ENCODE peak calls at places on chromosome 20, in nine cellular contexts. Q is Peyer's patch, D is breast epithelium, L is lower leg skin, Z is esophagus squamous epithelium, A is adrenal gland, O is uterus, T is H1, K is endothelial cell of umbilical vein. V is an unnamed sample.
A peak's percentile ranks its signal among the peaks of the same experiment; 100 is the strongest.

GRCh38 chr20:17442588-17442987 is 88.6 kb downstream of the BFSP1 start:
- DNase-seq in A (no peak), K (no peak), D (no peak), Z (no peak), T (no peak), Q (no peak), O (no peak), L (no peak), V (no peak)

GRCh38 chr20:38270869-38271608 is 10.5 kb upstream of the KIAA1755 start:
- DNase-seq in T (no peak), Q (no peak), A (peak; percentile 36), O (peak; percentile 67), D (no peak), L (no peak), Z (no peak), K (peak; percentile 94), V (no peak)

GRCh38 chr20:7217606-7218005 is 450.1 kb downstream of the BMP2 start:
- DNase-seq in D (no peak), T (no peak), Q (no peak), O (no peak), A (no peak), L (no peak), Z (no peak), K (no peak), V (no peak)

GRCh38 chr20:10705801-10706459 is 32.1 kb upstream of the JAG1 start:
- DNase-seq in Z (peak; percentile 4), Q (no peak), L (no peak), K (no peak), A (no peak), O (no peak), D (no peak), T (no peak), V (no peak)

GRCh38 chr20:25356294-25356933 is 34.2 kb downstream of the ABHD12 start:
- DNase-seq in D (no peak), Q (no peak), L (no peak), A (no peak), O (no peak), T (peak; percentile 58), Z (no peak), K (no peak), V (no peak)

GRCh38 chr20:24442909-24443308 is 26.5 kb upstream of the SYNDIG1 start:
- DNase-seq in A (no peak), O (no peak), D (no peak), L (no peak), K (no peak), Q (no peak), Z (no peak), T (no peak), V (no peak)

GRCh38 chr20:55099251-55099650 is 623.9 kb downstream of the DOK5 start:
- DNase-seq in D (no peak), T (no peak), Z (no peak), K (no peak), O (no peak), L (no peak), A (no peak), Q (no peak), V (no peak)

GRCh38 chr20:48171626-48172025 is 386.3 kb upstream of the SULF2 start:
- DNase-seq in D (no peak), L (no peak), Q (no peak), A (no peak), O (no peak), T (no peak), K (no peak), Z (no peak), V (no peak)

GRCh38 chr20:36607586-36608387 is 2.2 kb downstream of the RAB5IF start:
- DNase-seq in T (no peak), D (no peak), K (no peak), Z (no peak), A (no peak), L (no peak), Q (no peak), O (no peak), V (peak; percentile 62)

GRCh38 chr20:36606171-36607116 is 865 bp downstream of the RAB5IF start:
- DNase-seq in T (no peak), O (no peak), L (no peak), Z (no peak), Q (no peak), K (peak; percentile 23), D (no peak), A (peak; percentile 40), V (peak; percentile 56)

GRCh38 chr20:36601546-36601945 is 4.0 kb upstream of the RAB5IF start:
- DNase-seq in O (no peak), Q (no peak), D (no peak), L (no peak), A (no peak), T (no peak), K (no peak), Z (no peak), V (no peak)

GRCh38 chr20:36604952-36605308 is 649 bp upstream of the RAB5IF start:
- DNase-seq in Q (peak; percentile 83), A (peak; percentile 55), T (no peak), D (no peak), L (peak; percentile 41), K (no peak), Z (no peak), O (peak; percentile 37), V (peak; percentile 61)

DNA sequence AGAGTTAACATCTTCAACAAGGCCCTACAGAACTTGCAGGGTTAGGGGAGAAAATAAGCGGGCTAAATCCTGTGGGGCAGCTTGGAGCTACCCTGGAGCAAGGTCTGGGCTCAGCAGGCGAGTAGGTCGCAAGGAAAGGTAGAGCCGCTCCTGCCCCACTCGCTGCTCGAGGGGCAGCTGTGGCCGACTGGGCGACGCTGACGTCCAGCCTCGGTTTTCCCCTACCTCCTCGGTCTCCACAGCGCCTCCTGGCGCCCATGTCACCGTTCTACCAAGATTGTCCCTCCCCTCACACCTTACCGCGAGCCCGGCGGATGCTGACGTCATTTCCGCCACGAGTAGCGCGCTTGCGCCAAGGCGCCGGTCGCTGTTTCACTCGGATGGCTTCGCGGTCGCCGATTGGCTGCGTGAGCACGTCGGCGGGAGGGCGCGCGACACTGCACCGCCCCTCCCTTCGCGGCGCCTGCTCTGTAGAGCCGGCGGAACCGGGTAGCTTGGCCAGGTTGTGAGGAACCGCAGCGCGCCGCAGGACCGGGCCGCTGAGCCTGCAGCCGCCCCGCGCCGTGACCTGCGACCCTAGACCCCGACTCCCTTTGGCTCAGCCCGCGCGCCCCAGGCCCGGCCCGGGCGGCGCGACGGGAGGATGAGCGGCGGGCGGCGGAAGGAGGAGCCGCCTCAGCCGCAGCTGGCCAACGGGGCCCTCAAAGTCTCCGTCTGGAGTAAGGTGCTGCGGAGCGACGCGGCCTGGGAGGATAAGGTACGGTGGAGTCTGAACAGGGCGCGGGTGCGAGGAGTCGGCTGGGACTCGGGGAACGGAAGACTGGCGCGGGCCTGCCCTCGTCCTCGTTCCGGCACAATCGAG is at the start of gene RAB5IF:
- DNase-seq in A (peak; percentile 99), Z (peak; percentile 90), Q (peak; percentile 97), T (peak; percentile 99), K (peak; percentile 99), O (peak; percentile 100), L (peak; percentile 98), D (peak; percentile 100), V (peak; percentile 99)
- TF ChIP-seq POLR2A in A (peak; percentile 92), Z (peak; percentile 95), Q (peak; percentile 97), T (peak; percentile 90), K (peak; percentile 87), O (peak; percentile 84), L (no peak), D (no peak), V (peak; percentile 99)

GRCh38 chr20:59043698-59044097 is 1.1 kb upstream of the PRELID3B start:
- DNase-seq in O (no peak), T (no peak), K (no peak), A (no peak), Q (no peak), D (no peak), L (no peak), Z (no peak), V (no peak)

GRCh38 chr20:59042151-59042795 is at the start of gene PRELID3B:
- DNase-seq in K (no peak), O (no peak), D (no peak), T (no peak), L (no peak), Q (peak; percentile 38), Z (no peak), A (peak; percentile 50), V (peak; percentile 61)

GRCh38 chr20:59044796-59045195 is 2.2 kb upstream of the PRELID3B start:
- DNase-seq in Z (no peak), D (no peak), A (no peak), T (no peak), K (no peak), L (no peak), O (no peak), Q (no peak), V (no peak)

GRCh38 chr20:59044295-59044694 is 1.7 kb upstream of the PRELID3B start:
- DNase-seq in O (no peak), A (no peak), Z (no peak), Q (no peak), K (no peak), T (no peak), D (no peak), L (no peak), V (no peak)

GRCh38 chr20:59042796-59043621 is 423 bp upstream of the PRELID3B start:
- DNase-seq in K (peak; percentile 90), A (peak; percentile 92), L (peak; percentile 85), Z (peak; percentile 64), Q (peak; percentile 87), T (peak; percentile 43), O (peak; percentile 93), D (peak; percentile 87), V (peak; percentile 97)
- TF ChIP-seq POLR2A in K (no peak), A (no peak), L (no peak), Z (peak; percentile 42), Q (peak; percentile 23), T (no peak), O (peak; percentile 59), D (no peak), V (no peak)

GRCh38 chr20:62605236-62605948 is 36.9 kb upstream of the SLCO4A1 start:
- DNase-seq in L (no peak), Q (no peak), T (no peak), A (no peak), O (no peak), D (no peak), K (no peak), Z (no peak), V (no peak)
- TF ChIP-seq POLR2A in L (no peak), Q (no peak), T (no peak), A (no peak), O (no peak), D (no peak), K (no peak), Z (no peak), V (no peak)

DNA sequence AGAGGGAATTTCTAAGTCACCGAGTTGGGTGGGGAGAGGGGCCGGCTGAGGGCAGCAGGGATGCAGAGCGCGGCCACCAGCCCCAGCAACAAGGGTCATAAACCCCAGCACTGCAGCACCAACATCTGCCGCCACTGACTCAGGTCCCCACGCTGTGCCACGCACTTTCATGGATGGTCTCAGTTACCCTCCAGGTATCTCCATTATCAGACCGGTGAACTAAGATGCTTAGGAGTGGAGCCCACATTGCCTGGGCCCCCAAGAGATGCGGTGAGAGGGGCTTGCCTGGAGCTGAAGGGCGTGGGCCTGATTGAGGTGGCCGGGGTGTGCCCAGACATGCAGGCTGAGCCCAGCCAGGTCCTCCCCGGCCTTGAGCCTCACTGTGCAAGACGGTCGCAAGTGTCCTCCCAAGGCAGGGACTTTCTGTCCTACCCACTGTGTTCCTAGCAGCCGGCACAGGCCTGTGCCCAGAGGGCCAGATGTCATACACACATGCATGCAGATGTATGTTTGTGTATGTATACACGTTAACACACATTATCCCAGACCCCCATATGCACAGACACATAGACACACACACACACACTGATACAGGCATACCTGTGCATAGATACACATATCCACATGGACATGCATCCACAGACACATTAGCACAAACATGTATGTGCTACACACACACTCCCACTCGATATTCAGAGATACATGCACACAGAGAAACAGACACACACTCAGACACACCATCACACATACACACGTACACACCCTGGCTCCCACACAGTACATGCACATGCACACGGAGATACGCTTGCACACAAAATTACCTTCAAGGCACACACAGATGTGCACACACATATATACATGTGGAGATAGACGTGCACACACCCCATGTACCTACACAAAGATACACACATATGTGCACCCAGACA is 19.5 kb downstream of the RBM38 start:
- DNase-seq in T (no peak), A (no peak), K (no peak), L (no peak), D (no peak), Z (no peak), Q (no peak), O (no peak), V (no peak)
- TF ChIP-seq POLR2A in T (no peak), A (no peak), K (no peak), L (no peak), D (no peak), Z (no peak), Q (no peak), O (no peak), V (no peak)